ENCODE peak calls at places on chromosomes 3 and 15, in five cellular contexts. K, D, I, Y and M are unnamed samples.

GRCh38 chr3:159724627-159725026 is 264.0 kb upstream of the IL12A start:
- DNase-seq in K (no peak), D (no peak), I (no peak), Y (no peak), M (no peak)

GRCh38 chr3:14514323-14514720 is 25.8 kb downstream of the GRIP2 start:
- DNase-seq in K (no peak), D (no peak), I (peak), Y (no peak), M (no peak)

GRCh38 chr3:16300881-16301359 is 35.9 kb downstream of the OXNAD1 start:
- DNase-seq in K (peak), D (no peak), I (no peak), Y (no peak), M (no peak)

GRCh38 chr15:78065284-78065872 is 12.1 kb downstream of the TBC1D2B start:
- DNase-seq in K (peak), D (peak), I (peak), Y (peak), M (peak)

GRCh38 chr15:68114356-68114755 is 60.2 kb downstream of the PIAS1 start:
- DNase-seq in K (no peak), D (no peak), I (no peak), Y (no peak), M (no peak)

GRCh38 chr3:99023590-99024192 is 122.2 kb upstream of the DCBLD2 start:
- DNase-seq in K (no peak), D (no peak), I (no peak), Y (no peak), M (no peak)

GRCh38 chr15:100725121-100726069 is 123.0 kb downstream of the ASB7 start:
- DNase-seq in K (no peak), D (no peak), I (no peak), Y (no peak), M (no peak)

GRCh38 chr3:29281265-29282228 is 676 bp downstream of the RBMS3 start:
- DNase-seq in K (no peak), D (peak), I (peak), Y (no peak), M (peak)

GRCh38 chr3:124599779-124600693 is 130.2 kb upstream of the UMPS start:
- DNase-seq in K (peak), D (no peak), I (no peak), Y (no peak), M (no peak)

GRCh38 chr15:57732526-57733331 is 26.2 kb downstream of the POLR2M start:
- DNase-seq in K (peak), D (peak), I (peak), Y (no peak), M (no peak)

GRCh38 chr15:89332446-89332845 is 2.2 kb downstream of the POLG start:
- DNase-seq in K (no peak), D (no peak), I (no peak), Y (no peak), M (no peak)

GRCh38 chr15:96321422-96322391 is 8.8 kb upstream of the NR2F2 start:
- DNase-seq in K (no peak), D (peak), I (peak), Y (no peak), M (peak)

GRCh38 chr15:45378149-45378912 is at the start of gene GATM:
- DNase-seq in K (peak), D (peak), I (peak), Y (peak), M (peak)

GRCh38 chr15:63939531-63940130 is 105.9 kb upstream of the HERC1 start:
- DNase-seq in K (peak), D (peak), I (peak), Y (no peak), M (peak)

GRCh38 chr3:31755911-31756658 is 223.4 kb downstream of the STT3B start:
- DNase-seq in K (peak), D (no peak), I (no peak), Y (no peak), M (no peak)

GRCh38 chr3:23888617-23889228 is 28.1 kb downstream of the NKIRAS1 start:
- DNase-seq in K (no peak), D (no peak), I (no peak), Y (no peak), M (no peak)

GRCh38 chr3:5181479-5182141 is 5.9 kb upstream of the EDEM1 start:
- DNase-seq in K (no peak), D (no peak), I (no peak), Y (no peak), M (no peak)

GRCh38 chr3:152595975-152596832 is 238.7 kb upstream of the P2RY1 start:
- DNase-seq in K (peak), D (peak), I (peak), Y (no peak), M (no peak)

GRCh38 chr3:152977356-152977755 is 142.4 kb downstream of the P2RY1 start:
- DNase-seq in K (no peak), D (no peak), I (no peak), Y (no peak), M (no peak)

GRCh38 chr3:148882288-148882687 is 17.2 kb downstream of the CPA3 start:
- DNase-seq in K (no peak), D (no peak), I (no peak), Y (no peak), M (no peak)

GRCh38 chr3:11335056-11335608 is 62.9 kb downstream of the ATG7 start:
- DNase-seq in K (no peak), D (no peak), I (no peak), Y (no peak), M (no peak)

GRCh38 chr15:66775127-66776105 is 73.4 kb downstream of the SMAD6 start:
- DNase-seq in K (no peak), D (peak), I (peak), Y (no peak), M (peak)

GRCh38 chr15:87269566-87269965 is 987.0 kb downstream of the NTRK3 start:
- DNase-seq in K (no peak), D (no peak), I (no peak), Y (no peak), M (no peak)

GRCh38 chr15:90959894-90960293 is 5.2 kb downstream of the RCCD1 start:
- DNase-seq in K (no peak), D (peak), I (no peak), Y (peak), M (peak)

GRCh38 chr15:96947830-96948229 is 617.3 kb downstream of the NR2F2 start:
- DNase-seq in K (no peak), D (no peak), I (no peak), Y (no peak), M (no peak)

GRCh38 chr15:79617071-79617470 is 184.9 kb downstream of the MINAR1 start:
- DNase-seq in K (no peak), D (no peak), I (no peak), Y (no peak), M (no peak)

GRCh38 chr3:126925411-126926171 is 57.3 kb upstream of the PLXNA1 start:
- DNase-seq in K (no peak), D (peak), I (no peak), Y (no peak), M (peak)

GRCh38 chr3:119619094-119619493 is 21.4 kb downstream of the PLA1A start:
- DNase-seq in K (no peak), D (no peak), I (no peak), Y (no peak), M (no peak)

GRCh38 chr15:48856947-48857346 is 21.0 kb upstream of the EID1 start:
- DNase-seq in K (no peak), D (no peak), I (no peak), Y (no peak), M (no peak)

GRCh38 chr15:49990835-49991540 is 128.0 kb downstream of the ATP8B4 start:
- DNase-seq in K (no peak), D (no peak), I (no peak), Y (no peak), M (no peak)

GRCh38 chr3:172076212-172076611 is 36.8 kb downstream of the FNDC3B start:
- DNase-seq in K (no peak), D (no peak), I (no peak), Y (no peak), M (no peak)

GRCh38 chr3:134606033-134607025 is 44.5 kb downstream of the KY start:
- DNase-seq in K (no peak), D (no peak), I (no peak), Y (no peak), M (no peak)

GRCh38 chr15:25464784-25465183 is 26.0 kb upstream of the UBE3A start:
- DNase-seq in K (no peak), D (no peak), I (no peak), Y (no peak), M (no peak)

GRCh38 chr3:4587061-4587837 is 94.1 kb downstream of the ITPR1 start:
- DNase-seq in K (no peak), D (no peak), I (no peak), Y (no peak), M (no peak)

GRCh38 chr3:125087768-125088391 is 32.1 kb upstream of the HEG1 start:
- DNase-seq in K (no peak), D (no peak), I (no peak), Y (no peak), M (no peak)

GRCh38 chr3:8492744-8493511 is 8.7 kb upstream of the LMCD1 start:
- DNase-seq in K (no peak), D (no peak), I (no peak), Y (no peak), M (no peak)

GRCh38 chr15:99412082-99412481 is 153.7 kb upstream of the MEF2A start:
- DNase-seq in K (no peak), D (no peak), I (no peak), Y (no peak), M (no peak)

GRCh38 chr15:57867970-57868791 is 161.7 kb downstream of the POLR2M start:
- DNase-seq in K (no peak), D (no peak), I (no peak), Y (no peak), M (no peak)

GRCh38 chr3:9914011-9914410 is 2.9 kb upstream of the IL17RC start:
- DNase-seq in K (no peak), D (no peak), I (no peak), Y (no peak), M (no peak)

GRCh38 chr3:9912294-9912935 is 4.5 kb upstream of the IL17RC start:
- DNase-seq in K (no peak), D (no peak), I (no peak), Y (no peak), M (no peak)

GRCh38 chr3:9913601-9914000 is 3.3 kb upstream of the IL17RC start:
- DNase-seq in K (no peak), D (no peak), I (no peak), Y (no peak), M (no peak)

GRCh38 chr3:9909221-9910013 is 6.8 kb downstream of the IL17RE start:
- DNase-seq in K (no peak), D (no peak), I (no peak), Y (no peak), M (no peak)

DNA sequence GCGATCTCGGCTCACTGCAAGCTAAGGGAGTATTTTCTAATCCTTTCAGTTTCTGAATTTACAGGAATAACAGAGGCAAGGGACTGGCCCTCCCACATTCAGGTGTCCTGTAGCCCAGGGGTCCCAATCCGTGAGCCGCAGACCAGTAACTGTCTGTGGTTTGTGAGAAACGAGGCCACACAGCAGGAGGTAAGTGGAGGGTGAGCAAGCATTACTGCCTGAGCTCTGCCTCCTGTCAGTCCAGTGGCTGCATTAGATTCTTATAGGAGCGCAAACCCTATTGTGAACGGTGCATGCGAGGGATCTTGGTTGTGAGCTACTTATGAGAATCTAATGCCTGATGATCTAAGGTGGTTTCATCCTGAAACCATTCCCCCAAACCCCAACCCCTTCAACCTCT is 5.0 kb upstream of the IL17RC start:
- DNase-seq in K (no peak), D (no peak), I (no peak), Y (no peak), M (no peak)
- H3K27ac ChIP-seq in K (no peak), D (no peak), I (no peak), Y (no peak), M (no peak)

GRCh38 chr15:70584838-70585706 is 178.3 kb downstream of the UACA start:
- DNase-seq in K (no peak), D (no peak), I (no peak), Y (no peak), M (no peak)

GRCh38 chr15:70582143-70582945 is 181.0 kb downstream of the UACA start:
- DNase-seq in K (no peak), D (no peak), I (no peak), Y (no peak), M (no peak)

GRCh38 chr15:70586241-70586640 is 177.1 kb downstream of the UACA start:
- DNase-seq in K (no peak), D (no peak), I (no peak), Y (no peak), M (no peak)

GRCh38 chr15:70585707-70586034 is 177.7 kb downstream of the UACA start:
- DNase-seq in K (no peak), D (no peak), I (no peak), Y (no peak), M (no peak)

GRCh38 chr15:70584441-70584837 is 178.9 kb downstream of the UACA start:
- DNase-seq in K (no peak), D (no peak), I (no peak), Y (no peak), M (no peak)
- H3K27ac ChIP-seq in K (no peak), D (no peak), I (no peak), Y (no peak), M (no peak)

DNA sequence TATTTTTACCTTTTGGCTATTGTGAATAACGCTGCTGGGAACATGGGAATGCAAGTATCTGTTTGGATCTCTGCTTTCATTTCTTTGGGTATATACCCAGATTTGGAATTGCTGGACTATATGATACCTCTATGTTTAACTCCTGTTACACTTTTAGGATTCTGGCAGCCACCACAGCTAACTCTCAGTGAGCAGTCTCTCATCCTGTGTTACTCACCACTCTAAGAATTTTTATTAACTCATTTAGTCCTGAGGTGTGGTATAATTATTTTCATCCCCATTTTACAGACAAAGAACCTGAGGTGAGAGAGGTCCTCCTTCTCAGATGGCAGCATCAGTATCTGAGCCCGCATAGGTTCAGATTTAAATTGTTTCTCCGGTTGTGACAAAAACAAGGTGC is 1.1 kb downstream of the SPATA12 start:
- DNase-seq in K (no peak), D (no peak), I (no peak), Y (no peak), M (no peak)
- H3K27ac ChIP-seq in K (peak), D (no peak), I (peak), Y (peak), M (no peak)

GRCh38 chr15:40770147-40770721 is 454 bp downstream of the C15orf62 start:
- DNase-seq in K (peak), D (no peak), I (no peak), Y (no peak), M (no peak)
- H3K27ac ChIP-seq in K (peak), D (no peak), I (no peak), Y (no peak), M (peak)

GRCh38 chr3:128378631-128379347 is 87.9 kb downstream of the DNAJB8 start:
- DNase-seq in K (no peak), D (peak), I (peak), Y (no peak), M (peak)
- H3K27ac ChIP-seq in K (no peak), D (peak), I (peak), Y (peak), M (peak)

GRCh38 chr15:94844533-94845390 is 613.4 kb downstream of the MCTP2 start:
- DNase-seq in K (peak), D (peak), I (peak), Y (no peak), M (peak)
- H3K27ac ChIP-seq in K (peak), D (peak), I (peak), Y (peak), M (peak)

DNA sequence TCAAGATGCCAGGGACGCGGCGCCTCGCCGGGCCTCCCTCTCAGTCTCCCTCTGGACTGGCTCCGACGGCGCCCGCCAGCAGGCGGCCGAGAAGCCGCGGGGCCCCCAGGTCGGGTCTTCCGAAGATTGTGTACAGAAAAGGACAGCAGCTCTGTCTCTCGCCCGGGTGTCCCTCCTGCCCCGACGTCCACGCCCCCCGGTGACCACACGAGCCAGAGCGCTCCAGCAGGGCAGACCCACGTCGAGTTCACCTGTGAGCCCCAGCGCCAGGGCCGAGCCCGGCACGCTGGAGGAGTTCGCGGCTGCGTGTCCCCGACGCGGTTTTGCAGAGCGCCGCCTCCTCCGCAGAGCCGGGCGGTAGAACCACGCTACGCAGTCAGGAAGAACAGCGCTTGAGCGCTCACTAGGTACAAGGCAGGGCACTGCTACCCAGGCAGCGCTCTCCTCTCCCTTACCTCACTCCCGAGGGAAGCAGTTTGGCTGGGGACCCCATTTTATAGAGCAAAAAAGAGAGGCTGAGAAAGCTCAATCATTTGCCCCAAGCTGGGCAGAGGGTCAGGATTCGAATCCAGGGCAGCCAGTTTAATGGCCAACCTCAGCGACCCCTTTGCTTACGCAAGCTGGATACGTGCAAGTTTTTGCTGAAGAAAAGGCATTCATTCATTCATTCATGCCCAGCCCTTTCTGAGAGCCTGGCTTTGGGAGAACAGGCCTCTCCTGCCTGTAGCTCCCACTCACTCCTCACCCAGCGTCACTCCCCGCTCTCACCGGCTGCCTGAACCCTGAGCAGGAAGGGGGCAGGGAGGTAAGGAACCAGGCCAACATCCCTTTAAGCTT is 3.0 kb upstream of the TLE3 start:
- DNase-seq in K (peak), D (peak), I (peak), Y (no peak), M (no peak)
- H3K27ac ChIP-seq in K (peak), D (peak), I (peak), Y (no peak), M (peak)

DNA sequence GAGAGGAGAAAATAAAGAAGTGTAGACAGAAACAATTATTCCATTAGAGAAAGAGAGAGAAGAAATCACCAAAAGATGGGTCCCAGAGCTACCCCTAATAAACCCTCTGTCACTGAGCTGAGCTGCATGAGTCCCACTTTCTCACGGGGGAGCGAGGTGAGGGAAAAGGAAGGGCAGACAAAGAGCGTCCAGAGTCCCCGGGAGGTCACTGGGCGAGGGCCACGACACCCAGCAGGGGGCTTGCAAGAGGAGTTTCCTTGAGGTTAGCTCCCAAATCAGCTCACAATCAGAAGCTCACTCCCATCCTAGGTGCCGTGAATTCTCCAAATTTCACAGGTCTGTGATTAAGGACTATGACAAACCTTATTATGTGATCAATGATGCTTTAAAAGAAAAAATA is 62.3 kb downstream of the XXYLT1 start:
- DNase-seq in K (no peak), D (no peak), I (no peak), Y (no peak), M (no peak)
- H3K27ac ChIP-seq in K (peak), D (peak), I (peak), Y (peak), M (peak)

GRCh38 chr3:64057231-64057630 is 33.9 kb upstream of the PSMD6 start:
- DNase-seq in K (no peak), D (no peak), I (no peak), Y (no peak), M (no peak)

GRCh38 chr3:64058592-64058991 is 35.3 kb upstream of the PSMD6 start:
- DNase-seq in K (no peak), D (no peak), I (no peak), Y (no peak), M (no peak)

GRCh38 chr3:64056616-64057165 is 33.4 kb upstream of the PSMD6 start:
- DNase-seq in K (no peak), D (no peak), I (no peak), Y (no peak), M (no peak)

GRCh38 chr3:64061628-64062027 is 38.3 kb upstream of the PSMD6 start:
- DNase-seq in K (no peak), D (no peak), I (no peak), Y (no peak), M (no peak)

DNA sequence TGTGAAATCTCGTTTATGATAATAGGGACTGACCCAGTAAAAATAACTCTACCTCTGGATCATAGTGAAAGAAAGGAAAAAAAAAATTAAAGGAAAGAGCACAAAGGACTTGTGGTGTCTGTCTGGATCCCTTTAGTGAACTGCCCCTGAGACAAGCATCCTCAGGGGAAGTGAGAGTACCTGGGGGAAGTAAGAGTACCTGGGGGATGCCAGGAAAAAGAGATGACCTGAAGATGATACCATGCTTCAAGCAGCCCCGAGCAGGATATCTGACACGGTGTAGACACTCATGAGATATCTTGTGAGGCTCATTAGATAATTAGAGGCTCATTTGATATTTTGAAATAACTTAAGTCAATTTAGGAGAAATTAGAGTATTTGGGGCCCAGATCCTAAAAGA is 36.2 kb upstream of the PSMD6 start:
- DNase-seq in K (no peak), D (no peak), I (no peak), Y (no peak), M (no peak)
- H3K27ac ChIP-seq in K (no peak), D (no peak), I (no peak), Y (no peak), M (no peak)